ENCODE peak calls at places on chromosomes 5 and 9, in nine cellular contexts. E, O, A, D, S, B, I, Y and P are unnamed samples. For H3K27me3, the result is how much of the 10 kb centered on the place peaks cover.

GRCh38 chr9:79969866-79970265 is 398.1 kb downstream of the TLE4 start:
- DNase-seq in E (no peak), O (no peak), A (no peak), D (no peak), S (no peak), B (no peak), I (no peak), Y (no peak), P (no peak)

GRCh38 chr9:115808695-115809094 is 344.9 kb upstream of the PAPPA start:
- DNase-seq in E (no peak), O (no peak), A (no peak), D (peak), S (no peak), B (no peak), I (no peak), Y (no peak), P (no peak)

GRCh38 chr5:58828145-58828544 is 245.3 kb downstream of the RAB3C start:
- DNase-seq in E (no peak), O (no peak), A (no peak), D (no peak), S (no peak), B (no peak), I (no peak), Y (no peak), P (no peak)

GRCh38 chr9:127904888-127905728 is 5.7 kb upstream of the ST6GALNAC6 start:
- DNase-seq in E (no peak), O (peak), A (no peak), D (no peak), S (no peak), B (no peak), I (no peak), Y (no peak), P (no peak)

GRCh38 chr9:74125916-74126315 is 371.2 kb upstream of the RORB start:
- DNase-seq in E (no peak), O (no peak), A (no peak), D (no peak), S (peak), B (no peak), I (no peak), Y (no peak), P (no peak)

GRCh38 chr9:100355561-100355960 is 2.8 kb upstream of the TEX10 start:
- DNase-seq in E (no peak), O (peak), A (no peak), D (no peak), S (no peak), B (no peak), I (no peak), Y (no peak), P (no peak)

GRCh38 chr5:134738963-134739661 is 764 bp downstream of the CAMLG start:
- DNase-seq in E (no peak), O (peak), A (no peak), D (peak), S (no peak), B (no peak), I (no peak), Y (peak), P (no peak)

GRCh38 chr5:78541058-78541624 is 107.4 kb downstream of the LHFPL2 start:
- DNase-seq in E (no peak), O (no peak), A (no peak), D (no peak), S (no peak), B (peak), I (no peak), Y (no peak), P (peak)

GRCh38 chr5:13910637-13911288 is 33.7 kb downstream of the DNAH5 start:
- DNase-seq in E (no peak), O (no peak), A (no peak), D (no peak), S (peak), B (no peak), I (no peak), Y (no peak), P (no peak)

GRCh38 chr5:119022017-119022745 is 33.8 kb upstream of the DTWD2 start:
- DNase-seq in E (no peak), O (peak), A (no peak), D (peak), S (no peak), B (no peak), I (no peak), Y (peak), P (no peak)

GRCh38 chr5:141734501-141735231 is 52.6 kb upstream of the ARAP3 start:
- DNase-seq in E (no peak), O (peak), A (no peak), D (peak), S (no peak), B (no peak), I (no peak), Y (peak), P (peak)

GRCh38 chr5:40986666-40987065 is 77.4 kb downstream of the C7 start:
- DNase-seq in E (no peak), O (no peak), A (no peak), D (no peak), S (no peak), B (no peak), I (no peak), Y (no peak), P (no peak)

GRCh38 chr5:56818409-56819026 is 3.2 kb downstream of the MAP3K1 start:
- DNase-seq in E (no peak), O (no peak), A (no peak), D (peak), S (no peak), B (no peak), I (no peak), Y (peak), P (no peak)

GRCh38 chr9:73034962-73035361 is 82.1 kb upstream of the ALDH1A1 start:
- DNase-seq in E (no peak), O (no peak), A (no peak), D (no peak), S (no peak), B (no peak), I (no peak), Y (no peak), P (no peak)
- H3K27me3 ChIP-seq in E (under half), O (under half), A (under half), D (under half), S (under half), B (under half), I (under half), Y (under half), P (under half)

GRCh38 chr5:73299665-73300435 is 126.9 kb downstream of the TMEM174 start:
- DNase-seq in E (no peak), O (no peak), A (no peak), D (peak), S (no peak), B (no peak), I (no peak), Y (no peak), P (no peak)
- H3K27me3 ChIP-seq in E (half or more), O (under half), A (under half), D (half or more), S (under half), B (half or more), I (half or more), Y (under half), P (under half)

GRCh38 chr9:120324461-120324860 is 255.5 kb downstream of the CDK5RAP2 start:
- DNase-seq in E (no peak), O (no peak), A (no peak), D (no peak), S (no peak), B (no peak), I (no peak), Y (no peak), P (no peak)

GRCh38 chr9:120330031-120330430 is 249.9 kb downstream of the CDK5RAP2 start:
- DNase-seq in E (no peak), O (no peak), A (no peak), D (no peak), S (no peak), B (no peak), I (no peak), Y (no peak), P (no peak)

GRCh38 chr9:120326076-120326693 is 253.8 kb downstream of the CDK5RAP2 start:
- DNase-seq in E (no peak), O (no peak), A (no peak), D (no peak), S (no peak), B (no peak), I (no peak), Y (no peak), P (no peak)

GRCh38 chr9:120324996-120325642 is 254.8 kb downstream of the CDK5RAP2 start:
- DNase-seq in E (no peak), O (peak), A (no peak), D (no peak), S (no peak), B (no peak), I (no peak), Y (no peak), P (no peak)

DNA sequence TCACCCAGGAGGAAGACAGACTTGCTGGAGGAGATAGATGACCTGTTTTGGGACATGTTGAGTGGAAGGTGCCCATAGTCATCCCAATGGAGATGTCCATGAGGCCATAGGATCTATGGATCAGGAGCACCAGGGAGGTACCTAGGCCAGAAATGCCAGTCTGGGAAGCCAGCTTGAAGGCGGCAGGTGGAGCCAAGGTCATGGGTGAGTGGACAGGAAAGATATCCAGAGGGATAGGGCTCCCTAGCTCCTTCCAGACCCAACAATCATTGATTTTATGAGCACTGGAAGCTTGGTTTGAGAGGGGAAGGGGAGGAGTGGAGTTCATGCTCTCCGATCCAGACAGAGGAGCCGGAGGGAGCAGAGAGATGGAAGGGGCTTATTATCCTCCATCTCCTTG is 252.6 kb downstream of the CDK5RAP2 start:
- DNase-seq in E (no peak), O (no peak), A (no peak), D (no peak), S (no peak), B (no peak), I (no peak), Y (no peak), P (no peak)
- H3K27me3 ChIP-seq in E (under half), O (under half), A (under half), D (under half), S (under half), B (under half), I (under half), Y (under half), P (under half)

DNA sequence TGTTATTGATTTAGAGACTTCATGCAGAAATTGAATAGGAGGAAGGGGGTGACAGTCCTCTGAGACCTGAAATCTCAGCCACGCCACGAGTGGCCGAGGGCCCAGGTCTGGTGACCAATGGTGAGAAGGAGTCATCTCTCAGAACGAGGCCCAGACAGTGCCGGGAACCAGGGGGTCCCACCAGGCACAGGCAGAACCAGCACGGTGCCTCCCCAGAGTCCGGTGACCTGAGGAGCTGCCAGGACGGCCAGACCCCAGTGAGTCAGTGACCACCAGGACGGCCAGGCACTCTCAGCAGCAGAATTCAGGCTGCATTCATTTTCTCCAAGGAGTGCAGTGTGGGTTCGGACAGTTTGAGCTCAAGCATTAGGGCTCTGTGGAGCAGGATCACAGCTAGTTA is 43.8 kb upstream of the NKD2 start:
- DNase-seq in E (no peak), O (no peak), A (no peak), D (no peak), S (no peak), B (no peak), I (no peak), Y (no peak), P (no peak)
- H3K27me3 ChIP-seq in E (half or more), O (under half), A (half or more), D (under half), S (half or more), B (under half), I (under half), Y (half or more), P (under half)